ENCODE peak calls at places on chromosome 6, in four cellular contexts. One of them, this sample, is unnamed.

GRCh38 chr6:35725721-35726438 is 11.0 kb upstream of the ARMC12 start:
- DNase-seq in effector memory CD8-positive, alpha-beta T cell: no peak
- DNase-seq in EH: no peak
- DNase-seq in WTC11: no peak
- DNase-seq in this sample: no peak

GRCh38 chr6:148431413-148431812 is 88.8 kb downstream of the SASH1 start:
- DNase-seq in effector memory CD8-positive, alpha-beta T cell: no peak
- DNase-seq in EH: no peak
- DNase-seq in WTC11: no peak
- DNase-seq in this sample: no peak

GRCh38 chr6:84791233-84791632 is 26.8 kb upstream of the TBX18 start:
- DNase-seq in effector memory CD8-positive, alpha-beta T cell: no peak
- DNase-seq in EH: peak
- DNase-seq in WTC11: no peak
- DNase-seq in this sample: no peak

GRCh38 chr6:155442562-155442961 is 13.1 kb downstream of the NOX3 start:
- DNase-seq in effector memory CD8-positive, alpha-beta T cell: no peak
- DNase-seq in EH: no peak
- DNase-seq in WTC11: no peak
- DNase-seq in this sample: no peak

GRCh38 chr6:69690986-69691385 is 105.8 kb downstream of the LMBRD1 start:
- DNase-seq in effector memory CD8-positive, alpha-beta T cell: no peak
- DNase-seq in EH: no peak
- DNase-seq in WTC11: no peak
- DNase-seq in this sample: no peak

GRCh38 chr6:152979116-152979515 is 3.7 kb downstream of the FBXO5 start:
- DNase-seq in effector memory CD8-positive, alpha-beta T cell: no peak
- DNase-seq in EH: no peak
- DNase-seq in WTC11: no peak
- DNase-seq in this sample: no peak

GRCh38 chr6:108673153-108673552 is 112.4 kb downstream of the FOXO3 start:
- DNase-seq in effector memory CD8-positive, alpha-beta T cell: no peak
- DNase-seq in EH: no peak
- DNase-seq in WTC11: no peak
- DNase-seq in this sample: no peak

GRCh38 chr6:52221302-52221701 is 23.0 kb downstream of the IL17F start:
- DNase-seq in effector memory CD8-positive, alpha-beta T cell: no peak
- DNase-seq in EH: no peak
- DNase-seq in WTC11: no peak
- DNase-seq in this sample: no peak

GRCh38 chr6:52157301-52157930 is 28.8 kb upstream of the IL17A start:
- DNase-seq in effector memory CD8-positive, alpha-beta T cell: no peak
- DNase-seq in EH: peak
- DNase-seq in WTC11: no peak
- DNase-seq in this sample: no peak

GRCh38 chr6:81753709-81754678 is 1.5 kb upstream of the TENT5A start:
- DNase-seq in effector memory CD8-positive, alpha-beta T cell: peak
- DNase-seq in EH: peak
- DNase-seq in WTC11: peak
- DNase-seq in this sample: peak

GRCh38 chr6:15184441-15184861 is 61.4 kb upstream of the JARID2 start:
- DNase-seq in effector memory CD8-positive, alpha-beta T cell: no peak
- DNase-seq in EH: no peak
- DNase-seq in WTC11: no peak
- DNase-seq in this sample: no peak

GRCh38 chr6:70398783-70399730 is 14.3 kb upstream of the FAM135A start:
- DNase-seq in effector memory CD8-positive, alpha-beta T cell: no peak
- DNase-seq in EH: peak
- DNase-seq in WTC11: no peak
- DNase-seq in this sample: no peak

GRCh38 chr6:116528800-116529199 is 16.7 kb downstream of the TRAPPC3L start:
- DNase-seq in effector memory CD8-positive, alpha-beta T cell: no peak
- DNase-seq in EH: peak
- DNase-seq in WTC11: no peak
- DNase-seq in this sample: no peak

GRCh38 chr6:52130440-52130839 is 43.0 kb upstream of the PKHD1 start:
- DNase-seq in effector memory CD8-positive, alpha-beta T cell: no peak
- DNase-seq in EH: no peak
- DNase-seq in WTC11: no peak
- DNase-seq in this sample: no peak

GRCh38 chr6:146489489-146489888 is 54.1 kb upstream of the RAB32 start:
- DNase-seq in effector memory CD8-positive, alpha-beta T cell: no peak
- DNase-seq in EH: no peak
- DNase-seq in WTC11: no peak
- DNase-seq in this sample: no peak

GRCh38 chr6:104253236-104253635 is 606.5 kb downstream of the HACE1 start:
- DNase-seq in effector memory CD8-positive, alpha-beta T cell: no peak
- DNase-seq in EH: no peak
- DNase-seq in WTC11: no peak
- DNase-seq in this sample: no peak

GRCh38 chr6:106027760-106028159 is 58.4 kb upstream of the PRDM1 start:
- DNase-seq in effector memory CD8-positive, alpha-beta T cell: no peak
- DNase-seq in EH: no peak
- DNase-seq in WTC11: no peak
- DNase-seq in this sample: no peak

GRCh38 chr6:43763133-43763797 is 6.7 kb upstream of the VEGFA start:
- DNase-seq in effector memory CD8-positive, alpha-beta T cell: no peak
- DNase-seq in EH: peak
- DNase-seq in WTC11: peak
- DNase-seq in this sample: no peak

GRCh38 chr6:106360410-106360988 is at the start of gene CRYBG1:
- DNase-seq in effector memory CD8-positive, alpha-beta T cell: peak
- DNase-seq in EH: peak
- DNase-seq in WTC11: peak
- DNase-seq in this sample: peak

GRCh38 chr6:3592371-3592941 is 135.6 kb upstream of the SLC22A23 start:
- DNase-seq in effector memory CD8-positive, alpha-beta T cell: no peak
- DNase-seq in EH: peak
- DNase-seq in WTC11: no peak
- DNase-seq in this sample: no peak

GRCh38 chr6:139248911-139249310 is 42.9 kb downstream of the TXLNB start:
- DNase-seq in effector memory CD8-positive, alpha-beta T cell: no peak
- DNase-seq in EH: no peak
- DNase-seq in WTC11: no peak
- DNase-seq in this sample: no peak